ENCODE peak calls at places on chromosomes 5 and 9, in four cellular contexts. A, O, C and D are unnamed samples.
A peak's percentile ranks its signal among the peaks of the same experiment; 100 is the strongest.

GRCh38 chr5:62152394-62153123 is 153.4 kb upstream of the KIF2A start:
- DNase-seq in A (no peak), O (no peak), C (no peak), D (no peak)

GRCh38 chr9:526904-527591 is 312.4 kb downstream of the DOCK8 start:
- DNase-seq in A (no peak), O (no peak), C (no peak), D (no peak)

GRCh38 chr9:8224381-8224791 is 424.8 kb upstream of the DMAC1 start:
- DNase-seq in A (no peak), O (no peak), C (no peak), D (no peak)

GRCh38 chr5:133246053-133246370 is 194.2 kb downstream of the HSPA4 start:
- DNase-seq in A (no peak), O (no peak), C (no peak), D (no peak)

GRCh38 chr5:133225671-133226152 is 173.9 kb downstream of the HSPA4 start:
- DNase-seq in A (no peak), O (no peak), C (no peak), D (no peak)

GRCh38 chr5:108115673-108116072 is 266.2 kb downstream of the FBXL17 start:
- DNase-seq in A (no peak), O (no peak), C (no peak), D (no peak)

GRCh38 chr9:132991351-132992300 is 13.1 kb downstream of the GFI1B start:
- DNase-seq in A (peak; percentile 5), O (no peak), C (no peak), D (no peak)

GRCh38 chr9:22117511-22118388 is 108.6 kb upstream of the CDKN2B start:
- DNase-seq in A (peak; percentile 32), O (peak; percentile 57), C (no peak), D (no peak)

GRCh38 chr9:4422495-4422894 is 67.8 kb upstream of the SLC1A1 start:
- DNase-seq in A (no peak), O (no peak), C (no peak), D (no peak)

GRCh38 chr9:93223241-93224180 is 39.6 kb downstream of the WNK2 start:
- DNase-seq in A (no peak), O (no peak), C (no peak), D (no peak)

GRCh38 chr9:83441390-83441789 is 96.8 kb downstream of the FRMD3 start:
- DNase-seq in A (no peak), O (no peak), C (no peak), D (no peak)

GRCh38 chr5:168879929-168880328 is 300.8 kb upstream of the PANK3 start:
- DNase-seq in A (no peak), O (no peak), C (no peak), D (no peak)

GRCh38 chr5:39447059-39447458 is 22.3 kb upstream of the DAB2 start:
- DNase-seq in A (no peak), O (no peak), C (no peak), D (no peak)

GRCh38 chr5:152619756-152620155 is 214.7 kb upstream of the NMUR2 start:
- DNase-seq in A (no peak), O (no peak), C (no peak), D (no peak)

GRCh38 chr9:117549444-117549843 is 134.6 kb upstream of the ASTN2 start:
- DNase-seq in A (peak; percentile 16), O (no peak), C (no peak), D (no peak)

GRCh38 chr5:57887851-57888621 is 405.4 kb upstream of the ACTBL2 start:
- DNase-seq in A (peak; percentile 35), O (peak; percentile 23), C (no peak), D (peak; percentile 42)

GRCh38 chr9:105280730-105281129 is 36.3 kb downstream of the SLC44A1 start:
- DNase-seq in A (no peak), O (peak; percentile 32), C (no peak), D (no peak)

GRCh38 chr5:160516696-160517530 is 95.3 kb downstream of the PTTG1 start:
- DNase-seq in A (no peak), O (no peak), C (no peak), D (no peak)

DNA sequence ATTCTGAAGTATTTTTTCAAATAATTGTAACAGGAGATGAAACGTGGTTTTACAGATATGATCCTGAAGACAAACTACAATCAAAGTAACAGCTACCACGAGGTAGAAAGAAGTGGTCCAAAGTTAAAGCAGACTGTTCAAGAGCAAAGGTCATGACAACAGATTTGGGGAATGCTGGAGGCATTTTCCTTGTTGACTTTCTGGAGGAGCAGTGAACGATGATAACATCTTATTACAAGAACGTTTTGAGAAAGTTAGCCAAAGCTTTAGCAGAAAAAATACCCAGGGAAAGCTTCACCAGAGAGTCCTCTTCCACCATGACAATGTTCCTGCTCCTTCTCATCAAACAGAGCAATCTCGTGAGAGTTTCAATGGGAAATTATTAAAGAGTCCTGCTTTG is 145.4 kb upstream of the NREP start:
- DNase-seq in A (no peak), O (no peak), C (no peak), D (no peak)
- TF ChIP-seq ELF4 in A (no peak), O (no peak), C (no peak), D (no peak)

DNA sequence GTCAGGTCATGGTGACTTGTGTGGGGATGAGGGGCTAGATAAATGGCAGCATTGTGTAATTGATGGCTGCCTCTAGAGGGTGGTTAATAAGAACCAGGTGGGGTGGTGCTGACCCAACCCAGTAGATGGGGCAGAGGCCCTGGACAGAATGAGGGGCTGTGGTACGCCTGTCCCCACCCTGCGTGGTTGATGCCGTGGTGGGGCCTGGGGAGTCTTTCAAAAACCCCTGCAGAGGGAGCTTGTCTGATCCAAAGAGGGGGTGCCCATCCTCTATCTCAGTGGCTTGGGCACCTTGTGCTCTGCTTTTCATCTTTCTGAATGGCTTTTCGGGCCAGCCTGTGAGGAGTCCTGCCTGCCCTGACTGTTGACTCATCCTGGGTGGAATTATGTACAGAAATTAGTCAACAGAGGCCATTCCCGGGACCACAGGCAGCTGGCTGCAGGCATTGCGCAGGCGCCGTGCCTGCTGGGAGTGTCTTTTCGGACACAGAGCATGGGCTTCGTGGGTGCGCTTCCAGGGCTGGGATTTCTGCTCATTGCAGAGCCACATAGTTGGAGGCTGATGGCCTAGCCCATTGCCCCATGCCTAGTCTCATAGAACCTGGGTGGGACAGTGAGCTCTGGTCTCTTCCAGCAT is 93.7 kb upstream of the PITX1 start:
- DNase-seq in A (no peak), O (peak; percentile 83), C (no peak), D (no peak)
- TF ChIP-seq ELF4 in A (no peak), O (no peak), C (no peak), D (no peak)

GRCh38 chr5:72955768-72956323 is at the start of gene FCHO2:
- DNase-seq in A (peak; percentile 99), O (peak; percentile 90), C (peak; percentile 97), D (peak; percentile 98)
- TF ChIP-seq ELF4 in A (no peak), O (no peak), C (no peak), D (no peak)

GRCh38 chr5:72374844-72375243 is 54.7 kb downstream of the PTCD2 start:
- DNase-seq in A (no peak), O (no peak), C (no peak), D (no peak)

GRCh38 chr5:72380491-72381274 is 60.5 kb downstream of the PTCD2 start:
- DNase-seq in A (no peak), O (no peak), C (no peak), D (no peak)

GRCh38 chr5:72379936-72380335 is 59.8 kb downstream of the PTCD2 start:
- DNase-seq in A (no peak), O (no peak), C (no peak), D (no peak)

GRCh38 chr5:72377920-72378635 is 57.9 kb downstream of the PTCD2 start:
- DNase-seq in A (no peak), O (no peak), C (no peak), D (no peak)

GRCh38 chr5:72378636-72379289 is 58.6 kb downstream of the PTCD2 start:
- DNase-seq in A (no peak), O (no peak), C (peak; percentile 44), D (peak; percentile 23)
- TF ChIP-seq ELF4 in A (no peak), O (no peak), C (no peak), D (no peak)

GRCh38 chr9:136764301-136764891 is at the start of gene LCN15:
- DNase-seq in A (peak; percentile 14), O (no peak), C (no peak), D (no peak)

GRCh38 chr9:136762221-136762691 is 2.1 kb downstream of the LCN15 start:
- DNase-seq in A (peak; percentile 13), O (no peak), C (no peak), D (no peak)

GRCh38 chr9:136763649-136764035 is 676 bp downstream of the LCN15 start:
- DNase-seq in A (no peak), O (no peak), C (no peak), D (no peak)

GRCh38 chr9:136762915-136763648 is 1.2 kb downstream of the LCN15 start:
- DNase-seq in A (peak; percentile 96), O (peak; percentile 30), C (peak; percentile 97), D (peak; percentile 90)

GRCh38 chr9:136765041-136765440 is 723 bp upstream of the LCN15 start:
- DNase-seq in A (peak; percentile 7), O (peak; percentile 57), C (no peak), D (no peak)
- TF ChIP-seq ELF4 in A (no peak), O (no peak), C (no peak), D (no peak)

GRCh38 chr5:126477281-126477680 is 54.1 kb downstream of the GRAMD2B start:
- DNase-seq in A (no peak), O (no peak), C (no peak), D (no peak)
- TF ChIP-seq ELF4 in A (no peak), O (no peak), C (no peak), D (no peak)

DNA sequence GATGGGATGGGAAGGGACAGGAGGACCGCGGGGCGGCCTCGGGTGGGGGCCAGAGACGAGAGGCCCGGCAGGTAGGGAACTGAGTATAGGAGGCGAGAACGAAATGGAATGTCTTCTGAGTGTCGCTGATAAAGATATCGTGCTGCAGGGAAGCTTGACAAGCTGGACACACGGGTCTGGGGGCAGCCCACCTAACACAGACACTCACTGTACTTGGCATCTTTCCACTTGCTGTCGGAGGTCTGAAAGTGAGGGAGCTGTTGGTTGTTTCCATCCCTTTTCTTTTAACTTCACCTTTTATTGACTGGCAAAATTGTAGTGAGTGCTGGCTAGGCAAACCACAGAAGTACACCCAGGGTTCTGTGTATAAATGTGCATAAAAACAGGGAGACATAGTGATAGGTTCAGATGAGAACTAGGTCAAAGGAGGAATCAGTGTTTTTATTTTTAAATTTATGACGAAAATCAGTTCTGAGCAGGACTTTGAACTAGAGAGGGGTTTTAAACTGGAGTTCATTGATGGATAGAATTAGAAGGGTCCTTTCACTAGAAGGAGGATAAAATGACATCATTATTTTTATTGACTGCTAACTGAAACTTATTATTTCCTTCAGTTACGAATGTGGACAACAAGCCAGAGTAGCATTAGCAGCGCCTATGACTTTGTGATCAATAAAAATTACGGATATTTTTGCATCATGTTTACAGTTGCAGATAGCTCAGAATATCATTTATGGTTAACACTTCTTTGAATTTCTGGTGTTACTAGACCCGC is 778 bp downstream of the GAPVD1 start:
- DNase-seq in A (no peak), O (peak; percentile 15), C (no peak), D (peak; percentile 38)
- TF ChIP-seq ELF4 in A (no peak), O (no peak), C (no peak), D (no peak)

DNA sequence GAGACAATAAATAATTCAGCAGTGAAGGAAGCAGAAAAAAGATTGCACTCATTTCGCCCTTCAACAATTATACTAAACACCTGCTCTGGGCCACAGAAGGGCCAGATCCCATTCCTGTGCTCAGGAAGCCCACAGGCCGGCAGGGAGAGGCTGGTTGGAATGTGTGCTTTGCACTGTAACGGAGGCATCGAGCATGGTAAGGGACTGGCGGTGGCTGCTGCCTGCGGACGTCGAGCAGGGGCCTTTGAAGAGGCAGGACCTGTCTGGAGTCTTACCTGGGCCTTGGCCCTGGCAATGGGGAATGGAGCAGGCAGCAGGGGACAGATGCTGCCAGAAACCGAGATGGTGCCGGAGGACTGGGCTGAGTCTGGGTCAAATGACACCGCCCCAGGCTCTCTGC is 97.8 kb downstream of the KCNIP1 start:
- DNase-seq in A (no peak), O (no peak), C (no peak), D (no peak)
- TF ChIP-seq ELF4 in A (no peak), O (no peak), C (no peak), D (no peak)